ENCODE peak calls at places on chromosomes 2 and 18, in four cellular contexts. F is tibial artery, S is mammary epithelial cell, K is IMR-90. A is an unnamed sample. For H3K9me3, the result is how much of the 10 kb centered on the place peaks cover.

GRCh38 chr2:166768393-166769123 is 119.7 kb upstream of the XIRP2 start:
- DNase-seq in K (no peak), F (no peak), S (no peak), A (no peak)

GRCh38 chr2:178767099-178768060 is 39.8 kb downstream of the TTN start:
- DNase-seq in S (no peak), F (no peak), K (no peak), A (no peak)

GRCh38 chr2:67571785-67572718 is 174.9 kb downstream of the ETAA1 start:
- DNase-seq in S (peak), K (peak), F (no peak), A (no peak)

GRCh38 chr2:195721042-195721441 is 64.0 kb downstream of the SLC39A10 start:
- DNase-seq in S (peak), K (no peak), F (no peak), A (no peak)

GRCh38 chr2:191748050-191748449 is 70.1 kb downstream of the NABP1 start:
- DNase-seq in S (no peak), F (no peak), K (peak), A (no peak)

GRCh38 chr2:164735309-164735919 is 106.2 kb downstream of the COBLL1 start:
- DNase-seq in K (no peak), S (peak), F (no peak), A (no peak)

GRCh38 chr2:135874966-135875365 is 1.3 kb downstream of the MCM6 start:
- DNase-seq in K (no peak), F (no peak), S (no peak), A (no peak)

GRCh38 chr2:190718652-190719526 is 70.0 kb downstream of the NAB1 start:
- DNase-seq in S (peak), K (peak), F (no peak), A (peak)

DNA sequence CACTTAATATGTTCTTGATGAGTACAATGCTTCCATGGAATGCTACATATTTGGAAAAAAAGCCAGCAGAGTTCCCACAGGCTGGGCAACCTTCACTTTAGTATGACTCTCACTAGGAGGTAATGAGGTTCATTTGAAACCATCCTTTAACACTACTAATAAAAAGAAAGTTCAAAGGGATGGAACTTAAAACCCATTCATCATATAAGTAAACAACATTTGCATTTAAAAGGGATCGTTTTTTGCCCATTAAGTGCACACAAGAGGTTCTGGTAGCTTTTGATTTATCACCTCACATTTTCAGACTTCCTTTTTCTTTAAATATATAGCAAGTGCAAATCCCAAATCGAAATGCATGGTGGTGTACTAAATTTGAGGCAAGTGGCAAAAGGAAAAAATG is 270.8 kb upstream of the DCC start:
- DNase-seq in F (no peak), K (no peak), S (no peak), A (no peak)
- H3K9me3 ChIP-seq in F (under half), K (under half), S (under half), A (under half)

GRCh38 chr2:127449439-127449838 is 31.2 kb downstream of the PROC start:
- DNase-seq in K (no peak), S (no peak), F (no peak), A (no peak)

GRCh38 chr2:127453013-127453391 is 34.8 kb downstream of the PROC start:
- DNase-seq in F (no peak), S (no peak), K (no peak), A (no peak)

GRCh38 chr2:127453392-127454171 is 35.4 kb downstream of the PROC start:
- DNase-seq in S (no peak), K (no peak), F (no peak), A (no peak)

GRCh38 chr2:127449898-127450297 is 31.7 kb downstream of the PROC start:
- DNase-seq in S (no peak), K (no peak), F (no peak), A (no peak)

GRCh38 chr2:127451981-127452380 is 33.8 kb downstream of the PROC start:
- DNase-seq in S (no peak), K (peak), F (no peak), A (no peak)
- H3K27ac ChIP-seq in S (no peak), K (no peak), F (no peak), A (no peak)

DNA sequence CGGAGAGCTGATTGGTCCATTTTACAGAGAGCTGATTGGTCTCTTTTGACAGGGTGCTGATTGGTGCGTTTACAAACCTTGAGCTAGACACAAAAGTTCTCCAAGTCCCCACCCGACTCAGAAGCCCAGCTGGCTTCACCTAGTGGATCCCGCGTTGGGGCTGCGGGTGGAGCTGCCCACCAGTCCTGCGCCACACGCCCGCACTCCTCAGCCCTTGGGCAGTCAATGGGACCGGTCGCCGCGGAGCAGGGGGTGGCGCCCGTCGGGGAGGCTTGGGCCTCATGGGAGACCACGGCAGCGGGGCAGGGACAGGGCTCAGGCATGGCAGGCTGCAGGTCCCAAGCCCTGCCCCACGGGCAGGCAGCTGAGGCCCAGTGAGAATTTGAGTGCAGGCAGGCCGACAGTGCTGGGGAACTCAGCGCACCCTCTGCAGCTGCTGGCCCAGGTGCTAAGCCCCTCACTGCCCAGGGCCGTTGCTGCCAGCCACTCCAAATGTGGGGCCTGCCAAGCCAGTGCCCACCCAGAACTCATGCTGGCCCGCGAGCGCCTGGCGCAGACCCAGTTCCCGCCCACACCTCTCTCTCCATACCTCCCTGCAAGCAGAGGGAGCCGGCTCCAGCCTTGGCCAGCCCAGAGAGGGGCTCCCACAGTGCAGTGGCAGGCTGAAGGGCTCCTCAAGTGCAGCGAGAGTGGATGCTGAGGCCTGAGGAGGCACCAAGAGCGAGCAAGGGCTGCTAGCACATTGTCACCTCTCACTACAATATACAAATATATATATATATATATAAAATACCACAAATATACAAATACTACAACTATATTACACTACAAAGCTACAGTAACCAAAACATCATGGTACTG is 100.7 kb downstream of the SPIRE1 start:
- DNase-seq in K (no peak), F (no peak), S (no peak), A (no peak)
- H3K9me3 ChIP-seq in K (under half), F (under half), S (under half), A (under half)

GRCh38 chr2:138121769-138122661 is 157.7 kb downstream of the HNMT start:
- DNase-seq in S (peak), K (no peak), F (no peak), A (no peak)

GRCh38 chr2:138122891-138123290 is 158.6 kb downstream of the HNMT start:
- DNase-seq in S (peak), K (no peak), F (no peak), A (no peak)

GRCh38 chr2:138124521-138124920 is 160.2 kb downstream of the HNMT start:
- DNase-seq in K (no peak), F (no peak), S (no peak), A (no peak)

GRCh38 chr2:138125306-138125900 is 161.1 kb downstream of the HNMT start:
- DNase-seq in S (no peak), F (no peak), K (no peak), A (no peak)

DNA sequence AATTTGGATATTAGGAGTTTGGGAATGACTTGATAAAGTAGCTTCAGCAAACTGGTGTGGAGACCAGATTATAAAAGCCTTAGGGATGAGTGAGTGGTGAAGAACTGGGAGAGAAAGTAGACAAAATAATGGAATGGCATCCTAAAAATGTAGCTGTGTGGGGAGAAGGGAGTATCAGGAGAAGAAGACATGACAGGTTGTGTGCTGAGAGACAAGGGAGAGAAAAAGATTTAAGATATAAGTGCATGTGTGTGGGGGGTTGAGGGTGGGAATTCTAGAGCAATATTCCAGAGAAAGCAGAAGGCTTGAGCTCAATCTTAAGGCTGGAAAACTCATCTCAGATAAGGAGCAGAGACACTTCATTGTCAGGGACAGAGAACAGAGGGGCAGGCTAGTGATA is 159.5 kb downstream of the HNMT start:
- DNase-seq in K (no peak), F (no peak), S (no peak), A (no peak)
- H3K27ac ChIP-seq in K (no peak), F (no peak), S (no peak), A (no peak)

DNA sequence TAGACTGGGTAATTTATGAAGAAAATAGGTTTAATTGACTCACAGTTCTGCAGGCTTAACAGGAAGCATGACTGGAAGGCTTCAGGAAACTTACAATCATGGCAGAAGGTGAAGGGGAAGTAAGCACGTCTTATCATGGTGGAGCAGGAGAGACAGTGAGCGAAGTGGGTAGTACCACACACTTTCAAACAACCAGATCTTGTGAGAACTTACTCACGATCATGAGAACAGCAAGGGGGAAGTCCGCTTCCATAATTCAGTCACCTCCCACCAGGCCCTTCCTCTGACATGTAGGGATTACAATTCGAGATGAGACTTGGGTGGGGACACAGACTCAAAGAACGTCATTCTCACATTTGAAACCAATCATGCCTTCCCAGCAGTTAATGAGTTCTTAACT is 260.1 kb upstream of the FAM98A start:
- DNase-seq in S (no peak), K (no peak), F (no peak), A (no peak)
- H3K9me3 ChIP-seq in S (under half), K (under half), F (under half), A (under half)

GRCh38 chr2:215377283-215377682 is 58.6 kb downstream of the FN1 start:
- DNase-seq in S (no peak), K (peak), F (no peak), A (no peak)
- H3K27ac ChIP-seq in S (no peak), K (no peak), F (peak), A (no peak)

GRCh38 chr18:63249781-63250180 is 69.8 kb downstream of the BCL2 start:
- DNase-seq in S (no peak), F (no peak), K (no peak), A (no peak)
- H3K9me3 ChIP-seq in S (under half), F (under half), K (under half), A (under half)

DNA sequence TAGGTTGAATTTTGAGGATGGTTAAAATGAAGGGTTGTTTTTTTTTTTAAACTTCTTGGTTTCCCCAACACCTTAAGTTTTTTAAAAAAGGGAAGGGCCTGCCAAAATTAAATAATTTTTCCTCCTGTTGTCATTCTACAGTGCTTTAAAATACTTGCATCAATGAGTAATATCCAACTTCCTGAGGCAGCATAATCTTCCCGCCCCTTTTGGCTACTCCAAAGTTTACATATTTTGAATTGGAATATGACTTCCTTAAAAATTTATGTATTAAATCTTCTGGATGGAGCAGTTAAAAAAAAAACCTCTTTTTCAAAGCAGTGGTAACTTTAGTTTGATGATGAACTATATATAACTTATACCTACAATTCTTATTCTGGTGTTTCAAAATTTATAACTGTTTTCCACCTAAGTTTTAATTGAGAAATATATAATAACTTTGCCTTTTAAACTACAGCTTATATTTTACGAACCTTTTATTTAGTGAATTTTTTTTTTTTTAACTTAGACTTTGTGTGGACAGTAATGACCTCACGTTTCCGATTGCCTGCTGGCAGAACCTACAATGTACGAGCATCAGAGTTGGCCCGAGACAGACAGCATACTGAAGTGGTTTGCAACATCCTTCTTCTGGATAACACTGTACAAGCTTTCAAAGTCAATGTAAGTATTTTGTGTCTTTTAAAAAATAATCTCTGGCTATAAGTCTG is 49.8 kb downstream of the PTPN4 start:
- DNase-seq in K (peak), F (no peak), S (no peak), A (no peak)
- H3K27ac ChIP-seq in K (no peak), F (no peak), S (peak), A (no peak)